ENCODE peak calls at places on chromosomes 7 and 10, in ten cellular contexts. One of them, this sample, is unnamed.

GRCh38 chr7:30179016-30179436 is 44.2 kb downstream of the MTURN start:
- DNase-seq in tibial nerve: no peak
- DNase-seq in lower leg skin: no peak
- DNase-seq in heart left ventricle: no peak
- DNase-seq in A549: no peak
- DNase-seq in IMR-90: no peak
- DNase-seq in sigmoid colon: no peak
- DNase-seq in stomach: no peak
- DNase-seq in body of pancreas: no peak
- DNase-seq in right lobe of liver: no peak
- DNase-seq in this sample: no peak

GRCh38 chr7:50727072-50727471 is 55.6 kb downstream of the GRB10 start:
- DNase-seq in tibial nerve: no peak
- DNase-seq in lower leg skin: no peak
- DNase-seq in heart left ventricle: no peak
- DNase-seq in A549: no peak
- DNase-seq in IMR-90: peak
- DNase-seq in sigmoid colon: no peak
- DNase-seq in stomach: no peak
- DNase-seq in body of pancreas: no peak
- DNase-seq in right lobe of liver: no peak
- DNase-seq in this sample: no peak

GRCh38 chr7:37047260-37047659 is 323.0 kb upstream of the AOAH start:
- DNase-seq in tibial nerve: no peak
- DNase-seq in lower leg skin: no peak
- DNase-seq in heart left ventricle: no peak
- DNase-seq in A549: no peak
- DNase-seq in IMR-90: no peak
- DNase-seq in sigmoid colon: no peak
- DNase-seq in stomach: no peak
- DNase-seq in body of pancreas: no peak
- DNase-seq in right lobe of liver: no peak
- DNase-seq in this sample: no peak

GRCh38 chr10:93068411-93069244 is 5.1 kb upstream of the CYP26A1 start:
- DNase-seq in tibial nerve: no peak
- DNase-seq in lower leg skin: no peak
- DNase-seq in heart left ventricle: no peak
- DNase-seq in A549: no peak
- DNase-seq in IMR-90: peak
- DNase-seq in sigmoid colon: no peak
- DNase-seq in stomach: no peak
- DNase-seq in body of pancreas: no peak
- DNase-seq in right lobe of liver: no peak
- DNase-seq in this sample: no peak

GRCh38 chr10:3045471-3046209 is 21.7 kb upstream of the PFKP start:
- DNase-seq in tibial nerve: no peak
- DNase-seq in lower leg skin: no peak
- DNase-seq in heart left ventricle: peak
- DNase-seq in A549: peak
- DNase-seq in IMR-90: peak
- DNase-seq in sigmoid colon: peak
- DNase-seq in stomach: peak
- DNase-seq in body of pancreas: no peak
- DNase-seq in right lobe of liver: no peak
- DNase-seq in this sample: peak

GRCh38 chr10:59606551-59606961 is 103.1 kb downstream of the SLC16A9 start:
- DNase-seq in tibial nerve: no peak
- DNase-seq in lower leg skin: no peak
- DNase-seq in heart left ventricle: no peak
- DNase-seq in A549: no peak
- DNase-seq in IMR-90: peak
- DNase-seq in sigmoid colon: no peak
- DNase-seq in stomach: no peak
- DNase-seq in body of pancreas: no peak
- DNase-seq in right lobe of liver: no peak
- DNase-seq in this sample: no peak

GRCh38 chr10:127886371-127887051 is 6.2 kb downstream of the CLRN3 start:
- DNase-seq in tibial nerve: no peak
- DNase-seq in lower leg skin: no peak
- DNase-seq in heart left ventricle: no peak
- DNase-seq in A549: no peak
- DNase-seq in IMR-90: no peak
- DNase-seq in sigmoid colon: no peak
- DNase-seq in stomach: no peak
- DNase-seq in body of pancreas: no peak
- DNase-seq in right lobe of liver: peak
- DNase-seq in this sample: no peak

GRCh38 chr7:140229591-140230516 is 53.1 kb upstream of the KDM7A start:
- DNase-seq in tibial nerve: no peak
- DNase-seq in lower leg skin: no peak
- DNase-seq in heart left ventricle: peak
- DNase-seq in A549: no peak
- DNase-seq in IMR-90: no peak
- DNase-seq in sigmoid colon: no peak
- DNase-seq in stomach: peak
- DNase-seq in body of pancreas: peak
- DNase-seq in right lobe of liver: no peak
- DNase-seq in this sample: peak

GRCh38 chr7:8161398-8161828 is 100.6 kb downstream of the ICA1 start:
- DNase-seq in tibial nerve: no peak
- DNase-seq in lower leg skin: no peak
- DNase-seq in heart left ventricle: no peak
- DNase-seq in A549: no peak
- DNase-seq in IMR-90: no peak
- DNase-seq in sigmoid colon: no peak
- DNase-seq in stomach: no peak
- DNase-seq in body of pancreas: no peak
- DNase-seq in right lobe of liver: no peak
- DNase-seq in this sample: no peak

GRCh38 chr10:24968349-24968748 is 15.9 kb upstream of the PRTFDC1 start:
- DNase-seq in tibial nerve: no peak
- DNase-seq in lower leg skin: no peak
- DNase-seq in heart left ventricle: no peak
- DNase-seq in A549: no peak
- DNase-seq in IMR-90: no peak
- DNase-seq in sigmoid colon: no peak
- DNase-seq in stomach: no peak
- DNase-seq in body of pancreas: no peak
- DNase-seq in right lobe of liver: no peak
- DNase-seq in this sample: no peak

GRCh38 chr7:19178595-19178994 is 33.4 kb upstream of the FERD3L start:
- DNase-seq in tibial nerve: no peak
- DNase-seq in lower leg skin: no peak
- DNase-seq in heart left ventricle: no peak
- DNase-seq in A549: no peak
- DNase-seq in IMR-90: no peak
- DNase-seq in sigmoid colon: no peak
- DNase-seq in stomach: no peak
- DNase-seq in body of pancreas: no peak
- DNase-seq in right lobe of liver: no peak
- DNase-seq in this sample: no peak

GRCh38 chr10:7606977-7607404 is 59.8 kb downstream of the ITIH5 start:
- DNase-seq in tibial nerve: no peak
- DNase-seq in lower leg skin: peak
- DNase-seq in heart left ventricle: peak
- DNase-seq in A549: no peak
- DNase-seq in IMR-90: no peak
- DNase-seq in sigmoid colon: no peak
- DNase-seq in stomach: no peak
- DNase-seq in body of pancreas: no peak
- DNase-seq in right lobe of liver: no peak
- DNase-seq in this sample: no peak

GRCh38 chr7:31410265-31410664 is 69.7 kb upstream of the NEUROD6 start:
- DNase-seq in tibial nerve: no peak
- DNase-seq in lower leg skin: no peak
- DNase-seq in heart left ventricle: no peak
- DNase-seq in A549: no peak
- DNase-seq in IMR-90: no peak
- DNase-seq in sigmoid colon: no peak
- DNase-seq in stomach: no peak
- DNase-seq in body of pancreas: no peak
- DNase-seq in right lobe of liver: no peak
- DNase-seq in this sample: no peak

GRCh38 chr7:155299539-155300202 is 2.0 kb downstream of the INSIG1 start:
- DNase-seq in tibial nerve: no peak
- DNase-seq in lower leg skin: no peak
- DNase-seq in heart left ventricle: no peak
- DNase-seq in A549: no peak
- DNase-seq in IMR-90: no peak
- DNase-seq in sigmoid colon: no peak
- DNase-seq in stomach: no peak
- DNase-seq in body of pancreas: no peak
- DNase-seq in right lobe of liver: peak
- DNase-seq in this sample: no peak

GRCh38 chr7:50656141-50656895 is 91.1 kb upstream of the DDC start:
- DNase-seq in tibial nerve: no peak
- DNase-seq in lower leg skin: peak
- DNase-seq in heart left ventricle: no peak
- DNase-seq in A549: no peak
- DNase-seq in IMR-90: no peak
- DNase-seq in sigmoid colon: peak
- DNase-seq in stomach: no peak
- DNase-seq in body of pancreas: no peak
- DNase-seq in right lobe of liver: no peak
- DNase-seq in this sample: no peak

GRCh38 chr10:12389154-12389734 is 39.9 kb downstream of the CAMK1D start:
- DNase-seq in tibial nerve: no peak
- DNase-seq in lower leg skin: no peak
- DNase-seq in heart left ventricle: peak
- DNase-seq in A549: no peak
- DNase-seq in IMR-90: no peak
- DNase-seq in sigmoid colon: no peak
- DNase-seq in stomach: peak
- DNase-seq in body of pancreas: peak
- DNase-seq in right lobe of liver: peak
- DNase-seq in this sample: peak

GRCh38 chr10:75508239-75508813 is 76.9 kb downstream of the LRMDA start:
- DNase-seq in tibial nerve: no peak
- DNase-seq in lower leg skin: no peak
- DNase-seq in heart left ventricle: no peak
- DNase-seq in A549: no peak
- DNase-seq in IMR-90: peak
- DNase-seq in sigmoid colon: no peak
- DNase-seq in stomach: no peak
- DNase-seq in body of pancreas: no peak
- DNase-seq in right lobe of liver: no peak
- DNase-seq in this sample: no peak

GRCh38 chr7:120216947-120217346 is 56.0 kb upstream of the KCND2 start:
- DNase-seq in tibial nerve: no peak
- DNase-seq in lower leg skin: no peak
- DNase-seq in heart left ventricle: no peak
- DNase-seq in A549: no peak
- DNase-seq in IMR-90: no peak
- DNase-seq in sigmoid colon: no peak
- DNase-seq in stomach: no peak
- DNase-seq in body of pancreas: no peak
- DNase-seq in right lobe of liver: no peak
- DNase-seq in this sample: no peak

GRCh38 chr10:61789031-61789430 is 112.5 kb upstream of the ARID5B start:
- DNase-seq in tibial nerve: no peak
- DNase-seq in lower leg skin: no peak
- DNase-seq in heart left ventricle: no peak
- DNase-seq in A549: no peak
- DNase-seq in IMR-90: no peak
- DNase-seq in sigmoid colon: no peak
- DNase-seq in stomach: no peak
- DNase-seq in body of pancreas: no peak
- DNase-seq in right lobe of liver: no peak
- DNase-seq in this sample: no peak

GRCh38 chr10:26391701-26392695 is 46.1 kb upstream of the APBB1IP start:
- DNase-seq in tibial nerve: no peak
- DNase-seq in lower leg skin: no peak
- DNase-seq in heart left ventricle: no peak
- DNase-seq in A549: no peak
- DNase-seq in IMR-90: no peak
- DNase-seq in sigmoid colon: no peak
- DNase-seq in stomach: no peak
- DNase-seq in body of pancreas: no peak
- DNase-seq in right lobe of liver: no peak
- DNase-seq in this sample: no peak
- H3K4me3 ChIP-seq in tibial nerve: no peak
- H3K4me3 ChIP-seq in lower leg skin: no peak
- H3K4me3 ChIP-seq in heart left ventricle: no peak
- H3K4me3 ChIP-seq in A549: no peak
- H3K4me3 ChIP-seq in IMR-90: no peak
- H3K4me3 ChIP-seq in sigmoid colon: no peak
- H3K4me3 ChIP-seq in stomach: peak
- H3K4me3 ChIP-seq in body of pancreas: no peak
- H3K4me3 ChIP-seq in right lobe of liver: peak
- H3K4me3 ChIP-seq in this sample: no peak

GRCh38 chr10:45000764-45001381 is at the start of gene ZNF22:
- DNase-seq in tibial nerve: peak
- DNase-seq in lower leg skin: no peak
- DNase-seq in heart left ventricle: peak
- DNase-seq in A549: peak
- DNase-seq in IMR-90: peak
- DNase-seq in sigmoid colon: peak
- DNase-seq in stomach: peak
- DNase-seq in body of pancreas: peak
- DNase-seq in right lobe of liver: peak
- DNase-seq in this sample: peak
- TF ChIP-seq POLR2A in tibial nerve: peak
- TF ChIP-seq POLR2A in lower leg skin: no peak
- TF ChIP-seq POLR2A in heart left ventricle: no peak
- TF ChIP-seq POLR2A in A549: no peak
- TF ChIP-seq POLR2A in IMR-90: peak
- TF ChIP-seq POLR2A in sigmoid colon: peak
- TF ChIP-seq POLR2A in stomach: no peak
- TF ChIP-seq POLR2A in body of pancreas: peak
- TF ChIP-seq POLR2A in right lobe of liver: peak
- TF ChIP-seq POLR2A in this sample: peak

GRCh38 chr10:14587540-14588083 is 187.1 kb downstream of the FAM107B start:
- DNase-seq in tibial nerve: no peak
- DNase-seq in lower leg skin: no peak
- DNase-seq in heart left ventricle: no peak
- DNase-seq in A549: no peak
- DNase-seq in IMR-90: no peak
- DNase-seq in sigmoid colon: no peak
- DNase-seq in stomach: no peak
- DNase-seq in body of pancreas: no peak
- DNase-seq in right lobe of liver: no peak
- DNase-seq in this sample: no peak
- H3K4me3 ChIP-seq in tibial nerve: no peak
- H3K4me3 ChIP-seq in lower leg skin: no peak
- H3K4me3 ChIP-seq in heart left ventricle: no peak
- H3K4me3 ChIP-seq in A549: peak
- H3K4me3 ChIP-seq in IMR-90: no peak
- H3K4me3 ChIP-seq in sigmoid colon: no peak
- H3K4me3 ChIP-seq in stomach: no peak
- H3K4me3 ChIP-seq in body of pancreas: no peak
- H3K4me3 ChIP-seq in right lobe of liver: no peak
- H3K4me3 ChIP-seq in this sample: no peak

DNA sequence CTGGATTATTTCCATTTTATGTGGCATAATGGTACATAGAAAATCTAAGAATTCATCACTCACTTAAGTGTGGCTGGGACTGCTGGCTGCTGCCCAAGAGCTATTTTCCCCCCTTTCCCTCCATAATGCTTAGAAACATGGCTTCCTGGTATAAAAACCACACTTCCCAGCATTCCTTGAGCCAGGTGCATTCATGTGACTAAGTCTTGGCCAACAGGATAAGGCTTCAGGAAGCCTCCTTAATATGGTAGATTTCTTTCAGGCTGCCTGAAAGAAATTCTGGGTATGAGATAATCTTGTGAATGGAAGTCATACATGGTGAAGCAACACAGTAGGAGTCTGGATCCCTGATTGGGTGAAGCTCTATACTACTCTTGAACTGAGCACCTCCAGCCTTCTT is 178.0 kb downstream of the JAZF1 start:
- DNase-seq in tibial nerve: no peak
- DNase-seq in lower leg skin: no peak
- DNase-seq in heart left ventricle: no peak
- DNase-seq in A549: no peak
- DNase-seq in IMR-90: peak
- DNase-seq in sigmoid colon: no peak
- DNase-seq in stomach: no peak
- DNase-seq in body of pancreas: no peak
- DNase-seq in right lobe of liver: no peak
- DNase-seq in this sample: no peak
- TF ChIP-seq POLR2A in tibial nerve: no peak
- TF ChIP-seq POLR2A in lower leg skin: no peak
- TF ChIP-seq POLR2A in heart left ventricle: no peak
- TF ChIP-seq POLR2A in A549: no peak
- TF ChIP-seq POLR2A in IMR-90: no peak
- TF ChIP-seq POLR2A in sigmoid colon: no peak
- TF ChIP-seq POLR2A in stomach: no peak
- TF ChIP-seq POLR2A in body of pancreas: no peak
- TF ChIP-seq POLR2A in right lobe of liver: no peak
- TF ChIP-seq POLR2A in this sample: no peak